ENCODE peak calls at places on chromosomes 6 and 20, in ten cellular contexts. D is retina, R is HT1080, X is T-cell, T is progenitor cell of endocrine pancreas, I is iPS-NIHi11, L is AG04449, P is D341Med, N is glutamatergic neuron, B is HS-27A. O is an unnamed sample.

GRCh38 chr20:41179961-41180360 is 42.6 kb downstream of the PLCG1 start:
- DNase-seq in D (no peak), R (no peak), X (no peak), T (no peak), I (no peak), L (no peak), P (no peak), N (no peak), B (no peak), O (no peak)

GRCh38 chr6:135665935-135666334 is 168.4 kb upstream of the AHI1 start:
- DNase-seq in D (no peak), R (no peak), X (no peak), T (no peak), I (no peak), L (no peak), P (no peak), N (no peak), B (no peak), O (no peak)

GRCh38 chr20:36262440-36262839 is 26.2 kb downstream of the AAR2 start:
- DNase-seq in D (no peak), R (no peak), X (no peak), T (no peak), I (no peak), L (no peak), P (peak), N (no peak), B (no peak), O (no peak)

GRCh38 chr20:199996-200395 is 10.5 kb upstream of the DEFB128 start:
- DNase-seq in D (no peak), R (peak), X (no peak), T (no peak), I (no peak), L (no peak), P (no peak), N (no peak), B (no peak), O (no peak)

GRCh38 chr6:146364816-146365594 is 178.6 kb upstream of the RAB32 start:
- DNase-seq in D (no peak), R (no peak), X (no peak), T (no peak), I (no peak), L (no peak), P (no peak), N (no peak), B (no peak), O (no peak)

GRCh38 chr6:168713839-168714238 is 272.9 kb downstream of the SMOC2 start:
- DNase-seq in D (no peak), R (peak), X (no peak), T (no peak), I (peak), L (no peak), P (no peak), N (peak), B (no peak), O (no peak)

GRCh38 chr20:40933758-40934157 is 94.9 kb upstream of the TOP1 start:
- DNase-seq in D (no peak), R (no peak), X (no peak), T (no peak), I (no peak), L (no peak), P (no peak), N (no peak), B (no peak), O (no peak)

GRCh38 chr6:125375841-125376240 is 74.1 kb upstream of the HDDC2 start:
- DNase-seq in D (no peak), R (no peak), X (no peak), T (no peak), I (no peak), L (no peak), P (no peak), N (no peak), B (no peak), O (no peak)

GRCh38 chr6:125236536-125237327 is 65.0 kb downstream of the HDDC2 start:
- DNase-seq in D (no peak), R (peak), X (no peak), T (no peak), I (no peak), L (no peak), P (no peak), N (no peak), B (no peak), O (no peak)

GRCh38 chr6:42249279-42249678 is 31.6 kb upstream of the MRPS10 start:
- DNase-seq in D (no peak), R (no peak), X (no peak), T (no peak), I (no peak), L (no peak), P (no peak), N (no peak), B (no peak), O (no peak)

GRCh38 chr20:3749689-3750639 is 17.5 kb downstream of the HSPA12B start:
- DNase-seq in D (peak), R (no peak), X (no peak), T (peak), I (peak), L (no peak), P (peak), N (peak), B (no peak), O (no peak)

GRCh38 chr6:123745877-123746276 is 57.8 kb upstream of the NKAIN2 start:
- DNase-seq in D (no peak), R (peak), X (no peak), T (no peak), I (no peak), L (no peak), P (no peak), N (no peak), B (no peak), O (no peak)

GRCh38 chr6:89348372-89348771 is 4.2 kb downstream of the UBE2J1 start:
- DNase-seq in D (no peak), R (no peak), X (no peak), T (no peak), I (no peak), L (no peak), P (no peak), N (no peak), B (no peak), O (no peak)

GRCh38 chr6:41732601-41733348 is 2.6 kb downstream of the TFEB start:
- DNase-seq in D (peak), R (no peak), X (peak), T (no peak), I (no peak), L (no peak), P (no peak), N (no peak), B (no peak), O (no peak)

GRCh38 chr6:21595265-21595950 is 1.9 kb downstream of the SOX4 start:
- DNase-seq in D (peak), R (peak), X (no peak), T (no peak), I (peak), L (no peak), P (peak), N (no peak), B (no peak), O (no peak)

GRCh38 chr20:41028359-41029149 is at the start of gene TOP1:
- DNase-seq in D (peak), R (peak), X (peak), T (peak), I (peak), L (peak), P (peak), N (peak), B (peak), O (peak)

GRCh38 chr20:4195499-4195898 is 180.1 kb upstream of the RNF24 start:
- DNase-seq in D (peak), R (peak), X (no peak), T (no peak), I (peak), L (no peak), P (peak), N (peak), B (no peak), O (no peak)